ENCODE peak calls at places on chromosomes 7 and 10, in four cellular contexts. One of them, this sample, is unnamed.

GRCh38 chr7:25720427-25720826 is 431.6 kb upstream of the NFE2L3 start:
- DNase-seq in transverse colon: no peak
- DNase-seq in naive thymus-derived CD4-positive, alpha-beta T cell: no peak
- DNase-seq in Peyer's patch: no peak
- DNase-seq in this sample: no peak

GRCh38 chr7:43694399-43694748 is 34.9 kb downstream of the COA1 start:
- DNase-seq in transverse colon: no peak
- DNase-seq in naive thymus-derived CD4-positive, alpha-beta T cell: no peak
- DNase-seq in Peyer's patch: no peak
- DNase-seq in this sample: peak

GRCh38 chr10:106392781-106393180 is 771.7 kb downstream of the SORCS1 start:
- DNase-seq in transverse colon: no peak
- DNase-seq in naive thymus-derived CD4-positive, alpha-beta T cell: no peak
- DNase-seq in Peyer's patch: no peak
- DNase-seq in this sample: no peak

GRCh38 chr10:30671011-30671616 is 41.6 kb upstream of the LYZL2 start:
- DNase-seq in transverse colon: peak
- DNase-seq in naive thymus-derived CD4-positive, alpha-beta T cell: peak
- DNase-seq in Peyer's patch: no peak
- DNase-seq in this sample: peak

GRCh38 chr7:43071604-43072003 is 40.8 kb upstream of the HECW1 start:
- DNase-seq in transverse colon: no peak
- DNase-seq in naive thymus-derived CD4-positive, alpha-beta T cell: no peak
- DNase-seq in Peyer's patch: no peak
- DNase-seq in this sample: no peak

GRCh38 chr7:155398944-155399343 is 59.0 kb upstream of the EN2 start:
- DNase-seq in transverse colon: no peak
- DNase-seq in naive thymus-derived CD4-positive, alpha-beta T cell: no peak
- DNase-seq in Peyer's patch: no peak
- DNase-seq in this sample: no peak

GRCh38 chr7:33998487-33998886 is 93.1 kb downstream of the BMPER start:
- DNase-seq in transverse colon: no peak
- DNase-seq in naive thymus-derived CD4-positive, alpha-beta T cell: no peak
- DNase-seq in Peyer's patch: no peak
- DNase-seq in this sample: no peak

GRCh38 chr10:127041561-127041960 is 136.3 kb downstream of the DOCK1 start:
- DNase-seq in transverse colon: no peak
- DNase-seq in naive thymus-derived CD4-positive, alpha-beta T cell: no peak
- DNase-seq in Peyer's patch: no peak
- DNase-seq in this sample: peak

GRCh38 chr7:127683776-127684681 is 32.0 kb downstream of the SND1 start:
- DNase-seq in transverse colon: no peak
- DNase-seq in naive thymus-derived CD4-positive, alpha-beta T cell: no peak
- DNase-seq in Peyer's patch: no peak
- DNase-seq in this sample: peak

GRCh38 chr10:5196613-5197234 is at the start of gene AKR1C4:
- DNase-seq in transverse colon: no peak
- DNase-seq in naive thymus-derived CD4-positive, alpha-beta T cell: no peak
- DNase-seq in Peyer's patch: no peak
- DNase-seq in this sample: no peak

GRCh38 chr10:5890519-5890878 is 456 bp downstream of the FBH1 start:
- DNase-seq in transverse colon: peak
- DNase-seq in naive thymus-derived CD4-positive, alpha-beta T cell: peak
- DNase-seq in Peyer's patch: no peak
- DNase-seq in this sample: no peak

GRCh38 chr7:43495572-43495971 is 87.3 kb upstream of the STK17A start:
- DNase-seq in transverse colon: no peak
- DNase-seq in naive thymus-derived CD4-positive, alpha-beta T cell: no peak
- DNase-seq in Peyer's patch: no peak
- DNase-seq in this sample: no peak

GRCh38 chr7:134016223-134016941 is 110.8 kb upstream of the LRGUK start:
- DNase-seq in transverse colon: peak
- DNase-seq in naive thymus-derived CD4-positive, alpha-beta T cell: no peak
- DNase-seq in Peyer's patch: no peak
- DNase-seq in this sample: peak

GRCh38 chr7:99928994-99929729 is at the start of gene GJC3:
- DNase-seq in transverse colon: peak
- DNase-seq in naive thymus-derived CD4-positive, alpha-beta T cell: peak
- DNase-seq in Peyer's patch: peak
- DNase-seq in this sample: no peak

GRCh38 chr7:70588610-70589009 is 543.3 kb upstream of the GALNT17 start:
- DNase-seq in transverse colon: no peak
- DNase-seq in naive thymus-derived CD4-positive, alpha-beta T cell: no peak
- DNase-seq in Peyer's patch: no peak
- DNase-seq in this sample: no peak

GRCh38 chr7:98831641-98832221 is 38.1 kb downstream of the TMEM130 start:
- DNase-seq in transverse colon: peak
- DNase-seq in naive thymus-derived CD4-positive, alpha-beta T cell: no peak
- DNase-seq in Peyer's patch: no peak
- DNase-seq in this sample: no peak

GRCh38 chr10:60155945-60156683 is 233.6 kb downstream of the ANK3 start:
- DNase-seq in transverse colon: no peak
- DNase-seq in naive thymus-derived CD4-positive, alpha-beta T cell: no peak
- DNase-seq in Peyer's patch: no peak
- DNase-seq in this sample: no peak

GRCh38 chr7:91683823-91684222 is 196.7 kb downstream of the MTERF1 start:
- DNase-seq in transverse colon: no peak
- DNase-seq in naive thymus-derived CD4-positive, alpha-beta T cell: no peak
- DNase-seq in Peyer's patch: no peak
- DNase-seq in this sample: peak

GRCh38 chr10:114174462-114175190 is 623 bp upstream of the CCDC186 start:
- DNase-seq in transverse colon: no peak
- DNase-seq in naive thymus-derived CD4-positive, alpha-beta T cell: no peak
- DNase-seq in Peyer's patch: peak
- DNase-seq in this sample: no peak

DNA sequence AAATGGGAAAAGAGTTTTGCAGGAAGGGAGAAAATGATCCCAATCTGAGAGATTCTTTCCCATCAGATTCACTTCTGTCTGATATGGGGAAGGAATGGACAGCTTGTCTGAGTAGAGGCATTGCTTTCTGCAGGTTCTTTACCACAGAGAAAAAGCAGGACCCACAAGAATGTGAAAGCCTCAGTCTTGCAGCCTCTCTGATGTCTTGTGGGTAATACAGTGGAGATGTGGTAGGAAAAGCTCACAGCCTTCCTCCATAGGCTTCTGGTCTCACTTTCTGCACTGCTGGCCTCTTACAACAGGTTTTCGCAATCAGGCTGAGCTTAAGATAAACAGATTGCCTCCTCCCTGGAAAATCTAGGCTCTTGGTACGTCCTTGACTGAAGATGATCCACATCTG is 551 bp downstream of the IFIT1 start:
- DNase-seq in transverse colon: peak
- DNase-seq in naive thymus-derived CD4-positive, alpha-beta T cell: no peak
- DNase-seq in Peyer's patch: no peak
- DNase-seq in this sample: peak
- H3K4me3 ChIP-seq in transverse colon: peak
- H3K4me3 ChIP-seq in naive thymus-derived CD4-positive, alpha-beta T cell: peak
- H3K4me3 ChIP-seq in Peyer's patch: peak
- H3K4me3 ChIP-seq in this sample: peak

GRCh38 chr7:27175005-27175625 is 995 bp upstream of the HOXA10 start:
- DNase-seq in transverse colon: peak
- DNase-seq in naive thymus-derived CD4-positive, alpha-beta T cell: no peak
- DNase-seq in Peyer's patch: no peak
- DNase-seq in this sample: no peak
- H3K4me3 ChIP-seq in transverse colon: peak
- H3K4me3 ChIP-seq in naive thymus-derived CD4-positive, alpha-beta T cell: no peak
- H3K4me3 ChIP-seq in Peyer's patch: no peak
- H3K4me3 ChIP-seq in this sample: peak

GRCh38 chr10:74901867-74902439 is 75.6 kb downstream of the KAT6B start:
- DNase-seq in transverse colon: no peak
- DNase-seq in naive thymus-derived CD4-positive, alpha-beta T cell: no peak
- DNase-seq in Peyer's patch: no peak
- DNase-seq in this sample: no peak

GRCh38 chr10:74901240-74901827 is 74.9 kb downstream of the KAT6B start:
- DNase-seq in transverse colon: no peak
- DNase-seq in naive thymus-derived CD4-positive, alpha-beta T cell: no peak
- DNase-seq in Peyer's patch: no peak
- DNase-seq in this sample: no peak

GRCh38 chr10:74903491-74903890 is 77.1 kb downstream of the KAT6B start:
- DNase-seq in transverse colon: no peak
- DNase-seq in naive thymus-derived CD4-positive, alpha-beta T cell: no peak
- DNase-seq in Peyer's patch: no peak
- DNase-seq in this sample: no peak

GRCh38 chr10:74898201-74898976 is 72.0 kb downstream of the KAT6B start:
- DNase-seq in transverse colon: no peak
- DNase-seq in naive thymus-derived CD4-positive, alpha-beta T cell: no peak
- DNase-seq in Peyer's patch: peak
- DNase-seq in this sample: no peak

GRCh38 chr10:74900297-74900696 is 73.9 kb downstream of the KAT6B start:
- DNase-seq in transverse colon: peak
- DNase-seq in naive thymus-derived CD4-positive, alpha-beta T cell: no peak
- DNase-seq in Peyer's patch: peak
- DNase-seq in this sample: no peak
- H3K4me3 ChIP-seq in transverse colon: no peak
- H3K4me3 ChIP-seq in naive thymus-derived CD4-positive, alpha-beta T cell: no peak
- H3K4me3 ChIP-seq in Peyer's patch: no peak
- H3K4me3 ChIP-seq in this sample: no peak

GRCh38 chr10:79604294-79604693 is 6.4 kb upstream of the SFTPA1 start:
- DNase-seq in transverse colon: no peak
- DNase-seq in naive thymus-derived CD4-positive, alpha-beta T cell: no peak
- DNase-seq in Peyer's patch: no peak
- DNase-seq in this sample: no peak

GRCh38 chr10:79608505-79609375 is 2.0 kb upstream of the SFTPA1 start:
- DNase-seq in transverse colon: peak
- DNase-seq in naive thymus-derived CD4-positive, alpha-beta T cell: peak
- DNase-seq in Peyer's patch: no peak
- DNase-seq in this sample: no peak

GRCh38 chr10:79601939-79602338 is 8.8 kb upstream of the SFTPA1 start:
- DNase-seq in transverse colon: no peak
- DNase-seq in naive thymus-derived CD4-positive, alpha-beta T cell: no peak
- DNase-seq in Peyer's patch: no peak
- DNase-seq in this sample: no peak

GRCh38 chr10:79605308-79605707 is 5.4 kb upstream of the SFTPA1 start:
- DNase-seq in transverse colon: no peak
- DNase-seq in naive thymus-derived CD4-positive, alpha-beta T cell: no peak
- DNase-seq in Peyer's patch: no peak
- DNase-seq in this sample: no peak

DNA sequence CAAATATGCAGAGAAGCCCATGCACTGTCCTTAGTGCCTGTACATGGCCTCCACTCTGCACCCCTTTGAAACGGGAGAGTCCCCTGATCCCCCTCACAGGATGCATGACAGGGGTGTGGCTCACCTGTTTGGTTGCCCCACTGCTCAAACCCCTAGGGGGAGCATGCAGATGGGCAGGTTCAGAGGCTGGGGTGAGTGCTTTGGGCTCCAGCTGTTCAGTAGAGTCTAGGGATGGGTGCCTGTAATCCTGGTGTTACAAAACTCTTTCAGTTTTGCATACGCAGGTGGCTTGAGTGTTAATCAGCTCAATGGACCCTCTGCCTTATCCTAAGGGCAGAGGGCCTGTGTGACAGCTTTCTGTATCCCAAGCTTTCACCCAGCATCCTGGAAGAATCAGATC is 7.8 kb upstream of the SFTPA1 start:
- DNase-seq in transverse colon: no peak
- DNase-seq in naive thymus-derived CD4-positive, alpha-beta T cell: no peak
- DNase-seq in Peyer's patch: no peak
- DNase-seq in this sample: no peak
- H3K4me3 ChIP-seq in transverse colon: no peak
- H3K4me3 ChIP-seq in naive thymus-derived CD4-positive, alpha-beta T cell: no peak
- H3K4me3 ChIP-seq in Peyer's patch: no peak
- H3K4me3 ChIP-seq in this sample: no peak

GRCh38 chr10:3828404-3829192 is 43.6 kb upstream of the KLF6 start:
- DNase-seq in transverse colon: no peak
- DNase-seq in naive thymus-derived CD4-positive, alpha-beta T cell: peak
- DNase-seq in Peyer's patch: no peak
- DNase-seq in this sample: no peak

GRCh38 chr10:3829193-3830050 is 44.4 kb upstream of the KLF6 start:
- DNase-seq in transverse colon: no peak
- DNase-seq in naive thymus-derived CD4-positive, alpha-beta T cell: no peak
- DNase-seq in Peyer's patch: no peak
- DNase-seq in this sample: no peak

GRCh38 chr10:3825862-3826351 is 40.9 kb upstream of the KLF6 start:
- DNase-seq in transverse colon: no peak
- DNase-seq in naive thymus-derived CD4-positive, alpha-beta T cell: no peak
- DNase-seq in Peyer's patch: no peak
- DNase-seq in this sample: no peak

GRCh38 chr10:3827266-3827665 is 42.3 kb upstream of the KLF6 start:
- DNase-seq in transverse colon: no peak
- DNase-seq in naive thymus-derived CD4-positive, alpha-beta T cell: no peak
- DNase-seq in Peyer's patch: no peak
- DNase-seq in this sample: no peak

GRCh38 chr10:3827768-3828403 is 42.9 kb upstream of the KLF6 start:
- DNase-seq in transverse colon: no peak
- DNase-seq in naive thymus-derived CD4-positive, alpha-beta T cell: no peak
- DNase-seq in Peyer's patch: no peak
- DNase-seq in this sample: no peak
- H3K4me3 ChIP-seq in transverse colon: no peak
- H3K4me3 ChIP-seq in naive thymus-derived CD4-positive, alpha-beta T cell: peak
- H3K4me3 ChIP-seq in Peyer's patch: no peak
- H3K4me3 ChIP-seq in this sample: no peak

GRCh38 chr7:143387156-143387975 is 6.2 kb downstream of the ZYX start:
- DNase-seq in transverse colon: no peak
- DNase-seq in naive thymus-derived CD4-positive, alpha-beta T cell: no peak
- DNase-seq in Peyer's patch: no peak
- DNase-seq in this sample: no peak

GRCh38 chr7:143384741-143385631 is 3.8 kb downstream of the ZYX start:
- DNase-seq in transverse colon: no peak
- DNase-seq in naive thymus-derived CD4-positive, alpha-beta T cell: no peak
- DNase-seq in Peyer's patch: no peak
- DNase-seq in this sample: no peak

GRCh38 chr7:143388051-143388450 is 6.9 kb downstream of the ZYX start:
- DNase-seq in transverse colon: no peak
- DNase-seq in naive thymus-derived CD4-positive, alpha-beta T cell: no peak
- DNase-seq in Peyer's patch: no peak
- DNase-seq in this sample: no peak

GRCh38 chr7:143384148-143384547 is 3.0 kb downstream of the ZYX start:
- DNase-seq in transverse colon: no peak
- DNase-seq in naive thymus-derived CD4-positive, alpha-beta T cell: no peak
- DNase-seq in Peyer's patch: no peak
- DNase-seq in this sample: no peak

DNA sequence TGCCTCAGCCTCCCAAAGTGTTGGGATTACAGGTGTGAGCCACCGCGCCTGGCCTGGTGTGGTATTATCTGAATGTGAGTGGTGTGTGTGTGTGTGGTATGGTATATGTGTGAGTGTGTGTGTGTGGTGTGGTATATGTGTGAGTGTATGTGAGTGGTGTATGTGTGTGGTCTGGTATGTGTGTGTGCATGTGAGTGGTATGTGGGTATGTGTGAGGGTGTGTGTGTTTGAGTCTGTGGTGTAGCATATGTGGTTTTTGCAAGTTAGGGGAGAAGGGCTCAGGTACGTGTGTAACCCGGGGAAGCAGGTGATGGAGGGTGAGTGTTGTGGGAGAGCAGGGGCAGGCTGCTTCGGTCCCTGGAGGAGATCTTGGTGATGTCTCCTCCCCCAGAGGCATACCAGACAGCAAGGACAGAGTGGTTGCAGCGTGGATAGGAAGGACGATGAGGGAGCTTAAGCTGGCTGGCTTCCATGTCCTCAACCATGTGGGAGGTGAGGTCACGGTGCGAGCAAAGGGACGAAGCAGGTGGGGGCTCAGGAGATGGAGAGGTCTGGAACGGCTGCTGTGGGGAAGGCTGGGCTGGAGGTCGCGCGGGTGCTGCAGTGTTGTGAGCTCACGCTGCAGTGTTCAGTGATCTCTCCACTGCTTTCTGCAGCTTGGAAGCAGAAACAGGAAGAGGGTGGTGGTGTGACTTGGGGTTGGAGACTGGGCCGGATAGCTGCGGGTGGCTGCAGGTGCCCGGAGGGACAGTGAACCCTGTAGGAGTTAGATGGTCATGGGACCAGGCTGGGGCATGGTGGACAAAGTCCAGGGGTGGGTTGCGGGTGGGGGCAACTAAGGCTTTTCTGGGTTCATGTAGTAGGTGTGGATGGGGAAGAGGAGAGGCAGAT is 5.0 kb downstream of the ZYX start:
- DNase-seq in transverse colon: no peak
- DNase-seq in naive thymus-derived CD4-positive, alpha-beta T cell: peak
- DNase-seq in Peyer's patch: peak
- DNase-seq in this sample: no peak
- H3K4me3 ChIP-seq in transverse colon: no peak
- H3K4me3 ChIP-seq in naive thymus-derived CD4-positive, alpha-beta T cell: peak
- H3K4me3 ChIP-seq in Peyer's patch: no peak
- H3K4me3 ChIP-seq in this sample: peak

This sample was measured in AG04449.